ENCODE peak calls at places on chromosomes 12 and 14, in five cellular contexts. Y is SK-N-SH, B is K562, D is HepG2, T is GM12878. Q is an unnamed sample.

GRCh38 chr12:113115455-113116126 is 20.0 kb downstream of the RASAL1 start:
- DNase-seq in Y (no peak), B (no peak), D (no peak), T (no peak), Q (no peak)

GRCh38 chr12:127628655-127629054 is 638.3 kb upstream of the TMEM132C start:
- DNase-seq in Y (no peak), B (no peak), D (no peak), T (no peak), Q (no peak)

GRCh38 chr14:23829736-23830474 is 123.7 kb upstream of the DHRS4 start:
- DNase-seq in Y (no peak), B (no peak), D (peak), T (no peak), Q (peak)

GRCh38 chr12:87618199-87618598 is 411.0 kb downstream of the C12orf50 start:
- DNase-seq in Y (no peak), B (no peak), D (no peak), T (no peak), Q (no peak)

GRCh38 chr14:35197015-35197414 is 74.7 kb downstream of the PRORP start:
- DNase-seq in Y (no peak), B (no peak), D (no peak), T (no peak), Q (no peak)

GRCh38 chr12:33596061-33596460 is 156.4 kb upstream of the SYT10 start:
- DNase-seq in Y (no peak), B (no peak), D (no peak), T (no peak), Q (no peak)

GRCh38 chr12:125687820-125688219 is 622.6 kb downstream of the AACS start:
- DNase-seq in Y (no peak), B (no peak), D (no peak), T (no peak), Q (no peak)

GRCh38 chr14:101103321-101103901 is 199.9 kb upstream of the RTL1 start:
- DNase-seq in Y (peak), B (no peak), D (no peak), T (no peak), Q (peak)

GRCh38 chr14:35050652-35051051 is 4.6 kb downstream of the FAM177A1 start:
- DNase-seq in Y (no peak), B (peak), D (peak), T (no peak), Q (no peak)

GRCh38 chr12:49818241-49818640 is 10.0 kb downstream of the NCKAP5L start:
- DNase-seq in Y (no peak), B (no peak), D (no peak), T (no peak), Q (no peak)

GRCh38 chr12:120652671-120653435 is 12.4 kb downstream of the CABP1 start:
- DNase-seq in Y (no peak), B (no peak), D (no peak), T (no peak), Q (no peak)

GRCh38 chr14:88614218-88614907 is 51.5 kb downstream of the ZC3H14 start:
- DNase-seq in Y (no peak), B (no peak), D (no peak), T (no peak), Q (no peak)

GRCh38 chr12:78194448-78194847 is 363.8 kb downstream of the NAV3 start:
- DNase-seq in Y (no peak), B (no peak), D (no peak), T (no peak), Q (no peak)

GRCh38 chr12:40056357-40056756 is 49.5 kb downstream of the SLC2A13 start:
- DNase-seq in Y (no peak), B (no peak), D (no peak), T (no peak), Q (no peak)

GRCh38 chr12:106291342-106291741 is 11.2 kb upstream of the TCP11L2 start:
- DNase-seq in Y (no peak), B (no peak), D (no peak), T (no peak), Q (no peak)

GRCh38 chr12:63075376-63076000 is 75.5 kb downstream of the AVPR1A start:
- DNase-seq in Y (no peak), B (no peak), D (no peak), T (no peak), Q (no peak)

GRCh38 chr12:52493172-52493571 is at the start of gene KRT6A:
- DNase-seq in Y (no peak), B (no peak), D (no peak), T (no peak), Q (no peak)

GRCh38 chr14:101502761-101503392 is 58.4 kb upstream of the DIO3 start:
- DNase-seq in Y (no peak), B (no peak), D (no peak), T (no peak), Q (no peak)

GRCh38 chr14:23551266-23552028 is at the start of gene ZFHX2:
- DNase-seq in Y (peak), B (peak), D (peak), T (no peak), Q (peak)

GRCh38 chr12:12121022-12121421 is 50.3 kb downstream of the BCL2L14 start:
- DNase-seq in Y (no peak), B (no peak), D (no peak), T (no peak), Q (no peak)

GRCh38 chr12:47383942-47384341 is 304.2 kb upstream of the AMIGO2 start:
- DNase-seq in Y (no peak), B (no peak), D (no peak), T (no peak), Q (no peak)

GRCh38 chr14:73188501-73188903 is 48.8 kb upstream of the PAPLN start:
- DNase-seq in Y (no peak), B (no peak), D (no peak), T (no peak), Q (no peak)

GRCh38 chr12:89544730-89545184 is 18.9 kb upstream of the POC1B start:
- DNase-seq in Y (no peak), B (no peak), D (no peak), T (no peak), Q (no peak)

GRCh38 chr14:74216671-74217070 is 22.6 kb upstream of the VSX2 start:
- DNase-seq in Y (no peak), B (no peak), D (no peak), T (no peak), Q (no peak)

GRCh38 chr12:132506730-132507538 is 17.0 kb downstream of the FBRSL1 start:
- DNase-seq in Y (peak), B (peak), D (no peak), T (no peak), Q (peak)

GRCh38 chr14:38578278-38578681 is 322.4 kb upstream of the CLEC14A start:
- DNase-seq in Y (no peak), B (no peak), D (no peak), T (no peak), Q (no peak)

GRCh38 chr12:69341328-69341727 is 6.9 kb upstream of the LYZ start:
- DNase-seq in Y (no peak), B (peak), D (no peak), T (no peak), Q (no peak)

GRCh38 chr12:460301-461230 is 827 bp downstream of the B4GALNT3 start:
- DNase-seq in Y (peak), B (no peak), D (no peak), T (no peak), Q (peak)

DNA sequence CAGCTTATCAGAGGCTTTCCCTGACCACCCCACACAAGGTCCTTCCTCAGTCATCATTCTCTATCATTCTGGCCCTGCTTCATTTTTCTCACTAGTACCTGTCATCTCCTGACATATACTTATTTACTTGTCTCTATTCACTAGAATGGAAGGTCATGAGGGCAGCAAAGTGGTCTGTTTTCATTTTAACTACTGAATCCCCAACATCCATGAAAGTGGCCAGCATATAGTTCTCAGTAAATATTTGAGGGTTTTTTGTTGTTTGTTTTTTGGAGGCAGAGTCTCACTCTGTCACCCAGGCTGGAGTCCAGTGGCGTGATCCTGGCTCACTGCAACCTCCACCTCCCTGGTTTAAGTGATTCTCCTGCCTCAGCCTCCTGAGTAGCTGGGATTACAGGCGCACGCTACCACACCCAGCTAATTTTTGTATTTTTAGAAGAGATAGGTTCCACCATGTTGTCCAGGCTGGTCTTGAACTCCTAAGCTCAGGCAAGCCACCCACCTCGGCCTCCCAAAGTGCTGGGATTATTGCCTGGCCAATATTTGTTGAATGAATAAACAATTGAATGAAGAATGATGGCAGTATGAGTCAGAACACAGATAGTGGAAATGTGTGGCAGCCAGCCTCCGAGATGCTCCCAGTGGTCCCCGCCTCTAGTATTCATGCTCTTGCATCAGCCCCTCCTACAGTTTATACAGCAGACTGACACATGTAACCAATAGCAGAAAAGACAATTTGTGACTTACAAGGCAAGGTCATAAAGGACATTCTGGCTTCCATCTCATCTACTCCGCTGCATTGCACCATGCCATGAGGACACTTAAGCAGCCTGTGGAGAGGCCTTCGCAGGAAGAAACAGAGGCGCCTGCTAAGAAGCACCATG is 7.0 kb upstream of the ANO6 start:
- DNase-seq in Y (no peak), B (no peak), D (peak), T (no peak), Q (no peak)
- TF ChIP-seq FOXM1 in Y (no peak), B (no peak), D (no peak), T (no peak), Q (no peak)

GRCh38 chr12:121668750-121669524 is 517 bp downstream of the MORN3 start:
- DNase-seq in Y (peak), B (peak), D (peak), T (no peak), Q (no peak)

GRCh38 chr12:121676190-121676589 is 6.7 kb upstream of the MORN3 start:
- DNase-seq in Y (no peak), B (no peak), D (no peak), T (no peak), Q (no peak)

GRCh38 chr12:121669525-121669908 is at the start of gene MORN3:
- DNase-seq in Y (no peak), B (no peak), D (no peak), T (no peak), Q (no peak)

GRCh38 chr12:121678305-121678704 is 8.9 kb upstream of the MORN3 start:
- DNase-seq in Y (no peak), B (no peak), D (no peak), T (no peak), Q (no peak)

DNA sequence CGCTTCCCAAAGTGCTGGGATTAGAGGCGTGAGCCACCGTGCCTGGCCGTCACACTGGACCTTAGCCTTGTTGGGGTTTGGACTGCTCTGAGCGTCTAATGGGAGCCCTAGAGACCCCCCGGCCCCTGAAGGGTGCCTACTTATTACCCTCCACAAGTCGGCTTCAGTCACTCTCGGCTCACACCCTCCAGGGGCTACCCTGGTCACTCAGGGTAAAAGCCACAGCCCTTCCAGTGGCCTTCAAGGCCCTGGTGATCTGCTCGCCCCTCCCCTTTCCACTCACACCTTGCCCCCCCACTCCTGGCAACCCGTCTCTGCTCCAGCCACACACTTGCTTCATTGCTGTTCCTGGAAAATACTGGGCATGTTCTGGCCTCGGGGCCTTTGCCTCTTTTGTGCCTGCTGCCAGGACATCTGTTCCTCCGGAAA is 3.6 kb upstream of the MORN3 start:
- DNase-seq in Y (peak), B (no peak), D (no peak), T (no peak), Q (no peak)
- TF ChIP-seq FOXM1 in Y (no peak), B (no peak), D (no peak), T (no peak), Q (no peak)

DNA sequence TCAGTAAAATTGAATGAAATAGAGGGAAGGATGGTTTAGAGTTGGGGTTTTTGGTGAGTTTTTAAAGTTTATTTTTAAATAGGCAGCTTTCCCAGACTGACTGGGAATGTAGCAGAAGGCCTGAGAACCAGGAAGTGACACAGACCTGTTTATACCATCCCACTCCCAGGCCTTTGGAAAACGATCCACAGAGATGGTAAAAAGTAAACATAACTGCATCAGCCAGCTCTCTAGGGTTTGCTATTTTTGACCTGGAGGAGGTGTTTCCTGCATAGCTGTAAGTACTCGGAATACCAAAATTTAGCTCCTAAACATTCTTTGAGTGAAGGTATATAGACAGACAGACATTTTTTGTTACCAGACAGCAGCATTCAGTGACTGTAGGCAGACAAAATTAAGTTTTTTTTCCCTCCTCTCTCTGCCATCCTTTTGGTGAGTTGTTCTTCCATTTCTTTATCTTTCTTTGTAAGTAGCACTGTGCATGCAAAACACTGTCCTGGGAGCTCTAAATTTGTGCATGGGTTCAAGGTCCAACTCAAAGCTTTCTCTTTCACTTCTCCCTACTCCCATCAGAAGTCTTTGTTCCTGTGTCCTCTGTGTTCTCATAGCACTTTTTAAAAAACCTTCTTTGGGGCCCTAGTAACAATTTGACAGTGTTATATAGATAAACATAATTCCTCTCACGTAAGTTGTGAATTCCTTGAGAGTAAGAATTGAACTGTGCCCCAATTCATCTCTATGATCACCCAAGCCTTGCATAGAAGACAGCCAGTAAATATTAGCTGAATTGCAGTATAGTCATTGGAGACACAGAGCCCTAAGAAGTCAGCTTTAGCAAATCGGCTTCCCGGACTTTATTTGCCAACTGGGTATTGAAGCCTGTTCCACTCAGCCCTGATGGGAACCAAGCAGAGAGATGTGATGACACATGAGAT is 37.4 kb downstream of the SUSD6 start:
- DNase-seq in Y (no peak), B (no peak), D (peak), T (peak), Q (no peak)
- TF ChIP-seq FOXM1 in Y (no peak), B (no peak), D (no peak), T (no peak), Q (no peak)

GRCh38 chr12:56087220-56087619 is 7.3 kb downstream of the ERBB3 start:
- DNase-seq in Y (no peak), B (peak), D (no peak), T (no peak), Q (no peak)

GRCh38 chr12:56086096-56086495 is 6.1 kb downstream of the ERBB3 start:
- DNase-seq in Y (no peak), B (peak), D (no peak), T (no peak), Q (no peak)

GRCh38 chr12:56084958-56085543 is 5.1 kb downstream of the ERBB3 start:
- DNase-seq in Y (no peak), B (peak), D (no peak), T (no peak), Q (peak)

GRCh38 chr12:56082967-56083366 is 3.0 kb downstream of the ERBB3 start:
- DNase-seq in Y (no peak), B (peak), D (peak), T (no peak), Q (no peak)

GRCh38 chr12:56086608-56087007 is 6.6 kb downstream of the ERBB3 start:
- DNase-seq in Y (no peak), B (peak), D (no peak), T (no peak), Q (no peak)
- TF ChIP-seq FOXM1 in Y (no peak), B (no peak), D (no peak), T (no peak), Q (no peak)